ENCODE peak calls at places on chromosomes 2 and 18, in four cellular contexts. G is uterus, U is adrenal gland, L is RWPE2. I is an unnamed sample.

GRCh38 chr18:34033968-34034367 is 190.7 kb downstream of the NOL4 start:
- DNase-seq in G (no peak), U (no peak), L (no peak), I (no peak)

GRCh38 chr2:171923206-171923605 is 945 bp downstream of the HAT1 start:
- DNase-seq in G (no peak), U (peak; percentile 20), L (no peak), I (no peak)

GRCh38 chr2:235433860-235434259 is 60.0 kb upstream of the AGAP1 start:
- DNase-seq in G (peak; percentile 31), U (peak; percentile 95), L (no peak), I (no peak)

GRCh38 chr2:120470717-120471060 is 124.8 kb downstream of the INHBB start:
- DNase-seq in G (no peak), U (peak; percentile 48), L (peak; percentile 11), I (no peak)

GRCh38 chr2:69192176-69192945 is 179.4 kb downstream of the ANTXR1 start:
- DNase-seq in G (no peak), U (no peak), L (no peak), I (no peak)

GRCh38 chr2:217794133-217794986 is 208.4 kb downstream of the TNS1 start:
- DNase-seq in G (no peak), U (no peak), L (no peak), I (no peak)

GRCh38 chr2:57981369-57981768 is 65.2 kb upstream of the VRK2 start:
- DNase-seq in G (no peak), U (no peak), L (no peak), I (peak; percentile 22)

GRCh38 chr2:1731512-1731962 is 12.8 kb downstream of the PXDN start:
- DNase-seq in G (no peak), U (no peak), L (no peak), I (no peak)

GRCh38 chr18:62894681-62895390 is 179.5 kb downstream of the PHLPP1 start:
- DNase-seq in G (no peak), U (no peak), L (no peak), I (no peak)

GRCh38 chr2:48548871-48549270 is 18.9 kb downstream of the STON1 start:
- DNase-seq in G (no peak), U (no peak), L (no peak), I (no peak)

GRCh38 chr2:69032336-69032735 is 19.4 kb downstream of the ANTXR1 start:
- DNase-seq in G (no peak), U (no peak), L (no peak), I (no peak)

GRCh38 chr2:120539937-120540718 is 194.2 kb downstream of the INHBB start:
- DNase-seq in G (peak; percentile 27), U (peak; percentile 84), L (no peak), I (peak; percentile 78)

GRCh38 chr18:33495278-33495677 is 54.8 kb upstream of the CCDC178 start:
- DNase-seq in G (no peak), U (peak; percentile 1), L (no peak), I (peak; percentile 1)

GRCh38 chr2:84788498-84788897 is 92.4 kb downstream of the TRABD2A start:
- DNase-seq in G (no peak), U (no peak), L (no peak), I (no peak)

GRCh38 chr2:177335917-177336450 is 56.6 kb upstream of the AGPS start:
- DNase-seq in G (no peak), U (no peak), L (no peak), I (no peak)

GRCh38 chr2:161625314-161625919 is 1.2 kb downstream of the SLC4A10 start:
- DNase-seq in G (no peak), U (no peak), L (no peak), I (no peak)

GRCh38 chr18:3333056-3333720 is 71.3 kb downstream of the MYL12B start:
- DNase-seq in G (no peak), U (no peak), L (no peak), I (no peak)

GRCh38 chr2:30886101-30886500 is 78.9 kb upstream of the CAPN13 start:
- DNase-seq in G (no peak), U (no peak), L (no peak), I (peak; percentile 67)

GRCh38 chr2:171882095-171882769 is 11.8 kb downstream of the SLC25A12 start:
- DNase-seq in G (no peak), U (no peak), L (no peak), I (no peak)

GRCh38 chr2:191521608-191522208 is 156.2 kb upstream of the NABP1 start:
- DNase-seq in G (no peak), U (no peak), L (no peak), I (peak; percentile 54)

GRCh38 chr2:40451926-40452605 is at the start of gene SLC8A1:
- DNase-seq in G (peak; percentile 49), U (peak; percentile 19), L (no peak), I (peak; percentile 38)

GRCh38 chr2:111918383-111918806 is 20.0 kb downstream of the MERTK start:
- DNase-seq in G (no peak), U (no peak), L (no peak), I (no peak)

GRCh38 chr2:171811229-171811628 is 82.8 kb downstream of the SLC25A12 start:
- DNase-seq in G (no peak), U (no peak), L (no peak), I (peak; percentile 26)

GRCh38 chr2:30511122-30512083 is 64.4 kb downstream of the LCLAT1 start:
- DNase-seq in G (peak; percentile 67), U (peak; percentile 77), L (no peak), I (peak; percentile 26)

GRCh38 chr2:66433945-66434678 is 813 bp upstream of the MEIS1 start:
- DNase-seq in G (peak; percentile 59), U (peak; percentile 79), L (no peak), I (peak; percentile 51)

GRCh38 chr2:200185575-200186103 is 120.9 kb upstream of the SPATS2L start:
- DNase-seq in G (no peak), U (no peak), L (no peak), I (no peak)

GRCh38 chr2:3023531-3023930 is 354.1 kb downstream of the EIPR1 start:
- DNase-seq in G (no peak), U (no peak), L (no peak), I (no peak)

GRCh38 chr2:239376351-239376750 is 24.5 kb downstream of the HDAC4 start:
- DNase-seq in G (no peak), U (no peak), L (peak; percentile 55), I (no peak)

GRCh38 chr2:119389615-119390306 is 23.0 kb downstream of the DBI start:
- DNase-seq in G (peak; percentile 42), U (peak; percentile 83), L (no peak), I (no peak)

GRCh38 chr18:22424564-22424963 is 6.8 kb upstream of the CTAGE1 start:
- DNase-seq in G (no peak), U (peak; percentile 50), L (no peak), I (no peak)

GRCh38 chr2:207122914-207123744 is 42.6 kb downstream of the KLF7 start:
- DNase-seq in G (no peak), U (no peak), L (no peak), I (no peak)

GRCh38 chr18:5103286-5103685 is 93.8 kb downstream of the AKAIN1 start:
- DNase-seq in G (no peak), U (no peak), L (no peak), I (no peak)

GRCh38 chr18:75582406-75582821 is 154.9 kb upstream of the SMIM21 start:
- DNase-seq in G (no peak), U (no peak), L (no peak), I (no peak)

GRCh38 chr18:11845653-11846052 is 5.6 kb upstream of the CHMP1B start:
- DNase-seq in G (no peak), U (no peak), L (no peak), I (no peak)

GRCh38 chr2:168912466-168913170 is 11.5 kb downstream of the G6PC2 start:
- DNase-seq in G (peak; percentile 37), U (peak; percentile 14), L (no peak), I (no peak)

GRCh38 chr18:8975624-8976023 is 126.9 kb upstream of the NDUFV2 start:
- DNase-seq in G (no peak), U (no peak), L (no peak), I (no peak)

GRCh38 chr18:49980869-49981268 is 167.5 kb upstream of the ACAA2 start:
- DNase-seq in G (no peak), U (no peak), L (no peak), I (no peak)

GRCh38 chr2:53755022-53755630 is 12.5 kb upstream of the CHAC2 start:
- DNase-seq in G (no peak), U (peak; percentile 53), L (no peak), I (peak; percentile 25)
- H3K27ac ChIP-seq in G (no peak overlapping the region), U (no peak overlapping the region), L (peak overlapping the region; percentile 26), I (no peak overlapping the region)

GRCh38 chr2:7358865-7359264 is 441.7 kb downstream of the RNF144A start:
- DNase-seq in G (no peak), U (no peak), L (no peak), I (no peak)

GRCh38 chr2:7356909-7357584 is 439.8 kb downstream of the RNF144A start:
- DNase-seq in G (no peak), U (no peak), L (no peak), I (no peak)

GRCh38 chr2:7355781-7356180 is 438.6 kb downstream of the RNF144A start:
- DNase-seq in G (no peak), U (no peak), L (no peak), I (no peak)

GRCh38 chr2:7353571-7353970 is 436.4 kb downstream of the RNF144A start:
- DNase-seq in G (no peak), U (no peak), L (no peak), I (no peak)

GRCh38 chr2:7357993-7358392 is 440.8 kb downstream of the RNF144A start:
- DNase-seq in G (no peak), U (no peak), L (no peak), I (no peak)
- TF ChIP-seq CTCF in G (no peak), U (no peak), L (no peak), I (no peak)

GRCh38 chr2:208360259-208361076 is 46.1 kb upstream of the PTH2R start:
- DNase-seq in G (no peak), U (no peak), L (no peak), I (no peak)

GRCh38 chr2:208358758-208359631 is 47.6 kb upstream of the PTH2R start:
- DNase-seq in G (no peak), U (no peak), L (no peak), I (no peak)

GRCh38 chr2:208354964-208355381 is 51.6 kb upstream of the PTH2R start:
- DNase-seq in G (no peak), U (no peak), L (no peak), I (no peak)

GRCh38 chr2:208359632-208359986 is 47.0 kb upstream of the PTH2R start:
- DNase-seq in G (peak; percentile 62), U (no peak), L (no peak), I (no peak)

DNA sequence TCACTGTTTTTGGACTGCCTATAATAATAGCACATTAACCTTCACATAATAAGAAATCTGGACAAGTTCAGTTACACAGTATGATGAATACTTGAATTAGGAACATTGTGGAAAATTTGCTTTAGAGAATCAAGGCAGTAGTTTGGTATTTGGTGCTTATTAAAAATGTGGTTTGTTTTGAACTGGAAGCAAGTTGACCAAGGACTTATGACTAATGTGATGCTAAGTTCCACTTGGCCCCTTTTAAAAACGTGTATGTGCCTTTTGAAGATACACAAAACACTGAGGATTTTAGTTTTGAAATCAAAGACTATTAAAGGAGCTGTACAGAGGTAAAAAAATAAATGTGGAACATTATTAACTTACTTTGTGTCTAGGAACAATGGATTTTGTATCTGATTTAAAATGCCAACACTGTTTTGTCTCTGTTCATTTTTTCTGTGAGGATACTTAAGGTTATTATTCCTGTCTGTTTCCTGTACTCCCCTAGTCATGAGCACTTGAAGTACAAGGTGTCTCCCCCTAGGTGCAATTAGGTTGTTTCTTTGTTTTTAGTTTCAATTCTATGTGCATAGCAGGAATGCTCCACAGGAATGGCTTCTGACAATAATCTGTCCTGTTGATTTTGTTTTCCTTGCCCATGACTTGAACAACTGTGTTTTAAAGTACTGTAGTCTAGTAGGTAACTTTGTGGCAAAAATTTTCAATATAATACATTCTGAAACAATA is 49.6 kb upstream of the PTH2R start:
- DNase-seq in G (no peak), U (no peak), L (no peak), I (no peak)
- H3K27ac ChIP-seq in G (no peak overlapping the region), U (no peak overlapping the region), L (no peak overlapping the region), I (no peak overlapping the region)

GRCh38 chr2:43270930-43271615 is 44.7 kb upstream of the ZFP36L2 start:
- DNase-seq in G (no peak), U (no peak), L (no peak), I (no peak)
- TF ChIP-seq CTCF in G (no peak), U (no peak), L (no peak), I (no peak)

I was measured in RWPE1.